ENCODE peak calls at places on chromosome 6, in seven cellular contexts. X, O, L, Y, W, S and N are unnamed samples.

GRCh38 chr6:169800668-169801395 is 49.4 kb downstream of the ERMARD start:
- DNase-seq in L (no peak), S (peak), W (no peak), O (peak), X (no peak), Y (no peak), N (no peak)

GRCh38 chr6:18186033-18186432 is 30.8 kb downstream of the KDM1B start:
- DNase-seq in W (no peak), X (no peak), L (no peak), O (peak), Y (peak), S (no peak), N (no peak)

GRCh38 chr6:30818426-30818841 is 65.9 kb upstream of the DDR1 start:
- DNase-seq in S (peak), O (peak), W (no peak), X (no peak), L (no peak), Y (no peak), N (no peak)

GRCh38 chr6:45310118-45310788 is 17.9 kb upstream of the RUNX2 start:
- DNase-seq in S (no peak), X (no peak), Y (peak), W (no peak), L (peak), O (no peak), N (no peak)

GRCh38 chr6:106574729-106575458 is 54.4 kb downstream of the RTN4IP1 start:
- DNase-seq in O (peak), Y (no peak), X (no peak), W (no peak), S (peak), L (no peak), N (no peak)

GRCh38 chr6:54710430-54710829 is 136.1 kb upstream of the FAM83B start:
- DNase-seq in W (no peak), Y (no peak), S (no peak), L (no peak), X (no peak), O (no peak), N (no peak)

GRCh38 chr6:158388727-158389126 is 76.5 kb downstream of the TULP4 start:
- DNase-seq in O (no peak), Y (peak), X (no peak), W (no peak), L (no peak), S (no peak), N (no peak)

GRCh38 chr6:55450007-55450406 is 122.7 kb downstream of the GFRAL start:
- DNase-seq in L (no peak), S (no peak), W (no peak), O (no peak), X (no peak), Y (no peak), N (no peak)

GRCh38 chr6:167045828-167046580 is 46.8 kb downstream of the CEP43 start:
- DNase-seq in O (no peak), L (no peak), S (no peak), W (no peak), Y (no peak), X (no peak), N (no peak)

GRCh38 chr6:167141667-167142432 is 15.9 kb downstream of the GPR31 start:
- DNase-seq in L (peak), S (no peak), O (peak), Y (peak), X (peak), W (peak), N (no peak)

GRCh38 chr6:106997392-106998257 is 23.1 kb upstream of the CD24 start:
- DNase-seq in W (no peak), S (peak), O (peak), L (no peak), Y (peak), X (no peak), N (no peak)

GRCh38 chr6:138844203-138844602 is 48.3 kb downstream of the ECT2L start:
- DNase-seq in O (peak), S (peak), Y (no peak), L (no peak), X (peak), W (peak), N (no peak)

GRCh38 chr6:129507059-129507807 is 202.7 kb downstream of the ARHGAP18 start:
- DNase-seq in X (no peak), O (no peak), W (no peak), S (no peak), L (no peak), Y (no peak), N (no peak)

GRCh38 chr6:33857301-33858052 is 53.7 kb upstream of the MLN start:
- DNase-seq in L (no peak), W (no peak), O (no peak), S (no peak), Y (no peak), X (no peak), N (no peak)

GRCh38 chr6:170024940-170025339 is 265.9 kb downstream of the DLL1 start:
- DNase-seq in S (no peak), X (peak), W (peak), L (no peak), O (peak), Y (no peak), N (peak)

GRCh38 chr6:149130093-149130872 is 187.2 kb upstream of the TAB2 start:
- DNase-seq in S (no peak), W (no peak), O (peak), X (no peak), Y (no peak), L (no peak), N (no peak)

GRCh38 chr6:37648465-37649330 is 49.0 kb downstream of the MDGA1 start:
- DNase-seq in L (no peak), Y (no peak), O (no peak), W (peak), X (no peak), S (no peak), N (no peak)

GRCh38 chr6:5636210-5637030 is 370.3 kb downstream of the NRN1 start:
- DNase-seq in Y (no peak), O (no peak), L (no peak), S (no peak), X (no peak), W (no peak), N (no peak)

GRCh38 chr6:155186052-155186658 is 77.7 kb upstream of the CLDN20 start:
- DNase-seq in S (no peak), W (no peak), O (no peak), Y (peak), L (no peak), X (no peak), N (no peak)

GRCh38 chr6:97885844-97886243 is 602.8 kb upstream of the MMS22L start:
- DNase-seq in X (no peak), Y (no peak), W (no peak), O (no peak), S (no peak), L (no peak), N (no peak)

GRCh38 chr6:118984342-118984741 is 49.4 kb upstream of the MCM9 start:
- DNase-seq in O (no peak), W (no peak), Y (peak), X (no peak), L (no peak), S (no peak), N (no peak)

GRCh38 chr6:21791596-21791995 is 198.0 kb downstream of the SOX4 start:
- DNase-seq in S (no peak), W (no peak), X (no peak), L (no peak), Y (no peak), O (no peak), N (no peak)

GRCh38 chr6:35970181-35970580 is 49.3 kb upstream of the SRPK1 start:
- DNase-seq in O (peak), X (no peak), W (no peak), Y (no peak), S (peak), L (no peak), N (no peak)

GRCh38 chr6:104559435-104560202 is 300.1 kb downstream of the HACE1 start:
- DNase-seq in X (no peak), W (no peak), L (no peak), Y (no peak), S (no peak), O (no peak), N (no peak)

GRCh38 chr6:12030993-12031550 is 19.0 kb downstream of the HIVEP1 start:
- DNase-seq in L (no peak), W (no peak), O (peak), Y (peak), X (no peak), S (no peak), N (no peak)

GRCh38 chr6:145629478-145629877 is 105.8 kb downstream of the EPM2A start:
- DNase-seq in X (no peak), O (no peak), L (no peak), Y (no peak), S (no peak), W (no peak), N (no peak)

GRCh38 chr6:144359783-144360182 is 74.6 kb downstream of the UTRN start:
- DNase-seq in X (no peak), Y (no peak), L (no peak), S (no peak), W (no peak), O (no peak), N (no peak)

GRCh38 chr6:30767158-30767943 is 23.0 kb upstream of the IER3 start:
- DNase-seq in W (no peak), X (no peak), O (no peak), Y (peak), L (no peak), S (no peak), N (no peak)

GRCh38 chr6:35392773-35393672 is 50.7 kb downstream of the PPARD start:
- DNase-seq in X (no peak), O (no peak), W (peak), Y (no peak), L (no peak), S (no peak), N (no peak)

GRCh38 chr6:40587240-40588069 is at the start of gene LRFN2:
- DNase-seq in X (peak), O (peak), W (peak), L (peak), Y (peak), S (peak), N (peak)

GRCh38 chr6:111650049-111650448 is 44.4 kb upstream of the TRAF3IP2 start:
- DNase-seq in Y (no peak), O (no peak), L (no peak), X (no peak), S (no peak), W (no peak), N (no peak)

GRCh38 chr6:30840922-30841643 is 43.2 kb upstream of the DDR1 start:
- DNase-seq in X (no peak), Y (no peak), S (no peak), O (no peak), W (no peak), L (no peak), N (no peak)

GRCh38 chr6:151412905-151413304 is 21.5 kb upstream of the ZBTB2 start:
- DNase-seq in S (no peak), W (no peak), X (no peak), O (no peak), Y (no peak), L (no peak), N (no peak)

GRCh38 chr6:109393882-109394281 is 11.6 kb upstream of the CD164 start:
- DNase-seq in S (no peak), O (no peak), W (no peak), X (no peak), L (no peak), Y (no peak), N (no peak)

GRCh38 chr6:71252407-71252806 is 36.2 kb upstream of the OGFRL1 start:
- DNase-seq in W (no peak), L (no peak), S (no peak), O (no peak), X (no peak), Y (no peak), N (no peak)

GRCh38 chr6:17015551-17016381 is 86.1 kb upstream of the STMND1 start:
- DNase-seq in X (no peak), L (peak), Y (no peak), S (no peak), O (no peak), W (no peak), N (peak)

GRCh38 chr6:39951198-39951597 is 16.9 kb upstream of the MOCS1 start:
- DNase-seq in O (no peak), L (no peak), S (no peak), X (no peak), W (no peak), Y (no peak), N (no peak)

GRCh38 chr6:169321546-169321945 is 67.9 kb upstream of the THBS2 start:
- DNase-seq in L (no peak), W (no peak), X (no peak), O (no peak), Y (no peak), S (no peak), N (no peak)

GRCh38 chr6:93721386-93722048 is 302.2 kb upstream of the EPHA7 start:
- DNase-seq in S (no peak), W (no peak), X (no peak), Y (peak), O (peak), L (no peak), N (no peak)
- TF ChIP-seq CTCF in S (no peak), W (no peak), X (no peak), Y (no peak), O (peak), L (no peak), N (no peak)

DNA sequence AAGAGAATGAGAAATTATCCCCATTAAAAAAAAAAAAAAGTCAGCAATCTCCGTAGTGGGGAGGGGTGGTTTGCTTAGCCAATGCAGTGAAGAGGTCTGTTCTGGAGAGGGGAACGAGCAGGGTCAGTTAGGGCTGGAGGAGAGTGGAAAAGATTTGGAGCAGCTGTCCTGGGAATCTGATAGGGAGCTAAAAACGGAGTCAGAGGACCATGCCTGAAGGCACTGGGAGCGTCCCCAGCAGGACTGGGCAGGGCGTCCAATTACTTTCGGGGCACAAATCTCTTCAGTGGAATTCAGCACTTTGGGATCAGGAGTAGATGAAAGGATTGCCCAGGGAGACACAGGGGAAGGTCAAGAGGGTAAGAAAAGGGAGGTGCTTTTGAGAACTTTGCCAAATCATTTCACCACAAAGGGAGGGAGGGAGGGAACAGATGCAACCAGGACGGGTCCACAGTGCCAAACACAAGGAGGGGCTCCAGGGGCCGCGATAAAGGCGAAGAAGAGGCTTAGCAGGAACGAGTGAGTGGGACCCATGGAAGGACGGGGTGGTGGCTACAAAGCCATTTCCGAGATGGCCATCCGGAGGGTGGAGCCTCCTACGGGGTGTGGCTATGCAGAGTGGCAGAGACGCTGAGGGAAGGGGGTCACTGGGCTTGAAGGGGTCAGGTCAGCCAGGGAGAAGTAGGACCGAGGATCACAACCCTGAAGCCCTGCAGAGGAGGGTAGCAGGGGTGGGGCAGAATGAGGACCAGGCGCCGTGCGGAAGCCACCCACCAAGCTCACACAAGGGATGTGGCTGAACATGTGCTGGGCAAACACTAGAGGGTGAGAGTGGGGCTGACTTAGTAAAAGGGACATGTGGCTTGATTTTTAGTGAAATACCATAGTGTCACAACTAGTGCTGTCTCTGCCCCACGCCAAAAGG is 180.1 kb upstream of the RREB1 start:
- DNase-seq in W (peak), O (no peak), L (no peak), S (no peak), X (no peak), Y (peak), N (no peak)
- TF ChIP-seq CTCF in W (no peak), O (no peak), L (no peak), S (no peak), X (peak), Y (no peak), N (no peak)

DNA sequence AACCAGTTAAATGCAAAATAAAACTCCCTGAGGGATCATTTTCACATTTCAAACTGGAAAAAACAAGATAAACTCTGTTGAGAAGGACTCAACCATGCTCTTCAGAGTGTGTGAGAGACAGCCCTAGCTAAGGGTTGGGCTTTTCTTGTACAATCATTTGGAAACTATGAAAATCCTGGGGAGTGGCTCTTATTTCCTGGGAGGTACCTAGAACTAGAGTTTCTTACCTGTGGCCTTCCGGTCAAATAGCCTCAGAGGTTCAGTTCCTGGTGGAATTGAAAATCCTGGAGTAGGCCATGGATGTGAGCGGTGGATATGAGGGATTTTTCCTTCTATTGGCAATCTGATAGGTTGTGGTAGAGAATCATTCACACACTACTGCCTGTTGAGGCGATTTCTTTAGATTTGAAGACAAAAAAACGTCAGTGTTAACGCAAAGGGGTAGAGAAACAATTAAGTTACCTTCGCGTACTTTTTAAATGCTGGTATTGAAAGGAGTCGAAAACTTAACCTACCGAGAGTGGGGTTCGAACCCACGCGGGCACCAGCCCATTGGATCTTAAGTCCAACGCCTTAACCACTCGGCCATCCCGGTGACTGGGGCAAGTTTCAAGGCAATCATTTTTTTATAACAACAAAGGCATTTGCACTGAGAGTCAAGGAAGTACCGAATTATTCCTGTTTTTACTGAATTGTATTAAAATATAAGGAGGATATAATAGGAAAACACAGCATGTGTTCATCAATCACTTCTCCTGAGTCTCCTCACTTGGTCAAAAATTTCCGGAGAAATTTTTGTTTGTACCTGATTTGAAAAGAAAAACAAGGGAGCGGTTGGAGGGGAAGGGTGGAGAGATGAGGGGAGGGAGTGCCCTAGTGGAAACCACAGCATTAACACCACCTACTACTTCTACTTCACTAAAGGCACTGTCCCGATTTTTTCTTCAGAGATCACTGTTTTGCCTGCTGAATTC is 191.3 kb downstream of the OR2B2 start:
- DNase-seq in S (no peak), Y (peak), O (peak), L (no peak), W (no peak), X (no peak), N (no peak)
- TF ChIP-seq CTCF in S (no peak), Y (no peak), O (no peak), L (no peak), W (no peak), X (no peak), N (no peak)

GRCh38 chr6:13576017-13576416 is 1.6 kb downstream of the SIRT5 start:
- DNase-seq in O (no peak), W (no peak), S (no peak), L (no peak), X (no peak), Y (no peak), N (no peak)

GRCh38 chr6:13575377-13575775 is 975 bp downstream of the SIRT5 start:
- DNase-seq in L (no peak), Y (no peak), O (no peak), S (no peak), X (peak), W (no peak), N (no peak)

GRCh38 chr6:13574149-13574570 is 241 bp upstream of the SIRT5 start:
- DNase-seq in S (peak), L (peak), W (peak), X (peak), O (peak), Y (peak), N (peak)

GRCh38 chr6:13573669-13574110 is 711 bp upstream of the SIRT5 start:
- DNase-seq in L (no peak), Y (peak), X (no peak), S (no peak), O (peak), W (peak), N (peak)

DNA sequence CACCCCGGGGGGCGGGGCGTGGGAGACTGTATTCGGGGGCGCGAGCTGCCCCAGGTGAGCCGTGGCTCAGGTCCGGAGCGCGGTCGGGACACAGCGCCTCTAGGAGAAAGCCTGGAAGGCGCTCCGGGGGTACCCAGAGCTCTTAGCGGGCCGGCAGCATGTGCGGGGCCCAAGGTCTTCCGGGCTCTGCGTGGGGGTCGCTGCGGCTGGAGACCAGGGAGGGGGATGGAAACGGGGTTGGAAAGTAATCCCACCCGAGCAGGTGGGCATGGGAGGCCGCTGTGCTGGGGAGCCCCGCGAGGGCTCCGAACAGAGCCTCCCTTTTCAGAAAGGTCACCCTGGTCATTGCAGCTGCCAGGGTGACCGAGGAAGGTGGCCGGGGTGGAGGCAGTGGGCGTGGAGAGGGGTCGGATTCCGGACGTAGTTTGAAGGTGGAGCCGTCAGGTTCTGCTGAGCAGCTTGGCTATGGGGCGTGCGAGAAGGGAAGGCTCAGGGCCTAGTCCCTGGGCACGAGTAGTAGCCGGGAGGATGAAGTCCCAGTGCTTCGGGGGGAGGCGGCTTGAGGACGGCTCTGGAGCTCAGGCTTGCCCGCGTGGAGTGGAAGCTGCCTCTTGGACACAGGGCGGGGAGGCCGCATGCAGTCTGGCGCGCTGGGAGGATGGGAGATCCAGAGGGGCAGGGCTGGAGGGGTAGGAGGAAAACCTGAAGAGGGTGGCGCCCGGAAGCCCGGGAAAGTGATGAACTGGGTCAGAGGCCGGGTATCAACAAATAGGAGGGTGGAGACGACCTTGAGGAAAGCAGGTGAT is at the start of gene SIRT5:
- DNase-seq in L (peak), Y (peak), O (peak), W (peak), X (peak), S (peak), N (peak)
- TF ChIP-seq CTCF in L (no peak), Y (peak), O (no peak), W (peak), X (peak), S (peak), N (peak)